ENCODE peak calls at places on chromosomes 12 and 14, in eight cellular contexts. One of them, this sample, is unnamed.
A peak's percentile ranks its signal among the peaks of the same experiment; 100 is the strongest.

GRCh38 chr14:34324363-34324795 is 137.7 kb downstream of the SPTSSA start:
- DNase-seq in IMR-90: peak; percentile 26
- DNase-seq in prostate gland: peak; percentile 55
- DNase-seq in A549: peak; percentile 58
- DNase-seq in tibial nerve: no peak
- DNase-seq in spleen: no peak
- DNase-seq in tibial artery: no peak
- DNase-seq in heart right ventricle: no peak
- DNase-seq in this sample: no peak

GRCh38 chr14:73269729-73270651 is 32.7 kb downstream of the PAPLN start:
- DNase-seq in IMR-90: peak; percentile 18
- DNase-seq in prostate gland: no peak
- DNase-seq in A549: no peak
- DNase-seq in tibial nerve: no peak
- DNase-seq in spleen: peak; percentile 89
- DNase-seq in tibial artery: peak; percentile 44
- DNase-seq in heart right ventricle: peak; percentile 67
- DNase-seq in this sample: peak; percentile 75

GRCh38 chr12:49094104-49094948 is at the start of gene DHH:
- DNase-seq in IMR-90: no peak
- DNase-seq in prostate gland: no peak
- DNase-seq in A549: no peak
- DNase-seq in tibial nerve: no peak
- DNase-seq in spleen: peak; percentile 77
- DNase-seq in tibial artery: peak; percentile 49
- DNase-seq in heart right ventricle: peak; percentile 56
- DNase-seq in this sample: peak; percentile 40

GRCh38 chr12:49231881-49232650 is 32.8 kb upstream of the TUBA1C start:
- DNase-seq in IMR-90: no peak
- DNase-seq in prostate gland: no peak
- DNase-seq in A549: no peak
- DNase-seq in tibial nerve: no peak
- DNase-seq in spleen: no peak
- DNase-seq in tibial artery: no peak
- DNase-seq in heart right ventricle: no peak
- DNase-seq in this sample: no peak

GRCh38 chr14:100083706-100084105 is 18.5 kb downstream of the EVL start:
- DNase-seq in IMR-90: peak; percentile 88
- DNase-seq in prostate gland: no peak
- DNase-seq in A549: no peak
- DNase-seq in tibial nerve: no peak
- DNase-seq in spleen: no peak
- DNase-seq in tibial artery: no peak
- DNase-seq in heart right ventricle: no peak
- DNase-seq in this sample: no peak

GRCh38 chr14:88049271-88049670 is 44.3 kb downstream of the GPR65 start:
- DNase-seq in IMR-90: no peak
- DNase-seq in prostate gland: no peak
- DNase-seq in A549: no peak
- DNase-seq in tibial nerve: no peak
- DNase-seq in spleen: no peak
- DNase-seq in tibial artery: no peak
- DNase-seq in heart right ventricle: no peak
- DNase-seq in this sample: no peak

GRCh38 chr12:87196329-87196728 is 832.9 kb downstream of the C12orf50 start:
- DNase-seq in IMR-90: peak; percentile 5
- DNase-seq in prostate gland: no peak
- DNase-seq in A549: no peak
- DNase-seq in tibial nerve: no peak
- DNase-seq in spleen: no peak
- DNase-seq in tibial artery: no peak
- DNase-seq in heart right ventricle: no peak
- DNase-seq in this sample: no peak

GRCh38 chr14:90397401-90398314 is 829 bp downstream of the CALM1 start:
- DNase-seq in IMR-90: peak; percentile 24
- DNase-seq in prostate gland: no peak
- DNase-seq in A549: peak; percentile 55
- DNase-seq in tibial nerve: no peak
- DNase-seq in spleen: peak; percentile 94
- DNase-seq in tibial artery: peak; percentile 38
- DNase-seq in heart right ventricle: peak; percentile 77
- DNase-seq in this sample: peak; percentile 67

GRCh38 chr12:19750116-19750644 is 310.9 kb downstream of the AEBP2 start:
- DNase-seq in IMR-90: no peak
- DNase-seq in prostate gland: no peak
- DNase-seq in A549: no peak
- DNase-seq in tibial nerve: no peak
- DNase-seq in spleen: no peak
- DNase-seq in tibial artery: no peak
- DNase-seq in heart right ventricle: no peak
- DNase-seq in this sample: no peak

GRCh38 chr12:88083634-88084033 is 54.4 kb upstream of the C12orf50 start:
- DNase-seq in IMR-90: no peak
- DNase-seq in prostate gland: no peak
- DNase-seq in A549: no peak
- DNase-seq in tibial nerve: no peak
- DNase-seq in spleen: no peak
- DNase-seq in tibial artery: no peak
- DNase-seq in heart right ventricle: no peak
- DNase-seq in this sample: no peak

GRCh38 chr12:49279706-49280159 is 14.9 kb downstream of the TUBA1C start:
- DNase-seq in IMR-90: no peak
- DNase-seq in prostate gland: no peak
- DNase-seq in A549: no peak
- DNase-seq in tibial nerve: no peak
- DNase-seq in spleen: peak; percentile 24
- DNase-seq in tibial artery: no peak
- DNase-seq in heart right ventricle: no peak
- DNase-seq in this sample: no peak

GRCh38 chr14:89178802-89179201 is 238.2 kb downstream of the FOXN3 start:
- DNase-seq in IMR-90: peak; percentile 68
- DNase-seq in prostate gland: no peak
- DNase-seq in A549: no peak
- DNase-seq in tibial nerve: no peak
- DNase-seq in spleen: no peak
- DNase-seq in tibial artery: no peak
- DNase-seq in heart right ventricle: no peak
- DNase-seq in this sample: no peak

GRCh38 chr14:23441076-23441475 is 5.6 kb upstream of the MYH7 start:
- DNase-seq in IMR-90: no peak
- DNase-seq in prostate gland: no peak
- DNase-seq in A549: no peak
- DNase-seq in tibial nerve: no peak
- DNase-seq in spleen: no peak
- DNase-seq in tibial artery: no peak
- DNase-seq in heart right ventricle: no peak
- DNase-seq in this sample: no peak

GRCh38 chr12:28814246-28814645 is 334.8 kb upstream of the FAR2 start:
- DNase-seq in IMR-90: no peak
- DNase-seq in prostate gland: no peak
- DNase-seq in A549: no peak
- DNase-seq in tibial nerve: no peak
- DNase-seq in spleen: peak; percentile 41
- DNase-seq in tibial artery: no peak
- DNase-seq in heart right ventricle: no peak
- DNase-seq in this sample: no peak

GRCh38 chr12:21219206-21219605 is 88.2 kb downstream of the SLCO1B1 start:
- DNase-seq in IMR-90: no peak
- DNase-seq in prostate gland: no peak
- DNase-seq in A549: no peak
- DNase-seq in tibial nerve: no peak
- DNase-seq in spleen: no peak
- DNase-seq in tibial artery: no peak
- DNase-seq in heart right ventricle: no peak
- DNase-seq in this sample: no peak

GRCh38 chr14:73752297-73752992 is 38.3 kb upstream of the PNMA1 start:
- DNase-seq in IMR-90: peak; percentile 45
- DNase-seq in prostate gland: peak; percentile 92
- DNase-seq in A549: peak; percentile 53
- DNase-seq in tibial nerve: no peak
- DNase-seq in spleen: peak; percentile 76
- DNase-seq in tibial artery: peak; percentile 66
- DNase-seq in heart right ventricle: peak; percentile 77
- DNase-seq in this sample: peak; percentile 82

GRCh38 chr12:47121146-47121545 is 41.4 kb upstream of the AMIGO2 start:
- DNase-seq in IMR-90: peak; percentile 48
- DNase-seq in prostate gland: no peak
- DNase-seq in A549: no peak
- DNase-seq in tibial nerve: no peak
- DNase-seq in spleen: no peak
- DNase-seq in tibial artery: no peak
- DNase-seq in heart right ventricle: no peak
- DNase-seq in this sample: no peak

GRCh38 chr12:18898469-18898868 is 160.6 kb downstream of the CAPZA3 start:
- DNase-seq in IMR-90: no peak
- DNase-seq in prostate gland: no peak
- DNase-seq in A549: no peak
- DNase-seq in tibial nerve: no peak
- DNase-seq in spleen: no peak
- DNase-seq in tibial artery: no peak
- DNase-seq in heart right ventricle: no peak
- DNase-seq in this sample: no peak

GRCh38 chr14:56208520-56208919 is 90.3 kb downstream of the PELI2 start:
- DNase-seq in IMR-90: no peak
- DNase-seq in prostate gland: no peak
- DNase-seq in A549: no peak
- DNase-seq in tibial nerve: no peak
- DNase-seq in spleen: no peak
- DNase-seq in tibial artery: no peak
- DNase-seq in heart right ventricle: no peak
- DNase-seq in this sample: no peak

GRCh38 chr12:51395283-51396230 is 4.4 kb upstream of the GALNT6 start:
- DNase-seq in IMR-90: no peak
- DNase-seq in prostate gland: no peak
- DNase-seq in A549: no peak
- DNase-seq in tibial nerve: no peak
- DNase-seq in spleen: no peak
- DNase-seq in tibial artery: no peak
- DNase-seq in heart right ventricle: no peak
- DNase-seq in this sample: no peak

GRCh38 chr12:69583203-69583602 is 2.1 kb upstream of the CCT2 start:
- DNase-seq in IMR-90: no peak
- DNase-seq in prostate gland: no peak
- DNase-seq in A549: no peak
- DNase-seq in tibial nerve: no peak
- DNase-seq in spleen: no peak
- DNase-seq in tibial artery: no peak
- DNase-seq in heart right ventricle: no peak
- DNase-seq in this sample: no peak
- TF ChIP-seq CTCF in IMR-90: no peak
- TF ChIP-seq CTCF in prostate gland: no peak
- TF ChIP-seq CTCF in A549: no peak
- TF ChIP-seq CTCF in tibial nerve: no peak
- TF ChIP-seq CTCF in spleen: no peak
- TF ChIP-seq CTCF in tibial artery: no peak
- TF ChIP-seq CTCF in heart right ventricle: no peak
- TF ChIP-seq CTCF in this sample: no peak

GRCh38 chr12:22538336-22538735 is 6.0 kb downstream of the C2CD5 start:
- DNase-seq in IMR-90: peak; percentile 46
- DNase-seq in prostate gland: no peak
- DNase-seq in A549: no peak
- DNase-seq in tibial nerve: no peak
- DNase-seq in spleen: no peak
- DNase-seq in tibial artery: no peak
- DNase-seq in heart right ventricle: no peak
- DNase-seq in this sample: no peak
- H3K4me1 ChIP-seq in IMR-90: peaks cover 5% of the 10 kb centered on the region
- H3K4me1 ChIP-seq in prostate gland: no peaks in the 10 kb centered on the region
- H3K4me1 ChIP-seq in A549: peaks cover 16% of the 10 kb centered on the region
- H3K4me1 ChIP-seq in tibial nerve: peaks cover 70% of the 10 kb centered on the region
- H3K4me1 ChIP-seq in spleen: peaks cover 83% of the 10 kb centered on the region
- H3K4me1 ChIP-seq in tibial artery: peaks cover 39% of the 10 kb centered on the region
- H3K4me1 ChIP-seq in heart right ventricle: peaks cover 32% of the 10 kb centered on the region
- H3K4me1 ChIP-seq in this sample: peaks cover 9% of the 10 kb centered on the region

DNA sequence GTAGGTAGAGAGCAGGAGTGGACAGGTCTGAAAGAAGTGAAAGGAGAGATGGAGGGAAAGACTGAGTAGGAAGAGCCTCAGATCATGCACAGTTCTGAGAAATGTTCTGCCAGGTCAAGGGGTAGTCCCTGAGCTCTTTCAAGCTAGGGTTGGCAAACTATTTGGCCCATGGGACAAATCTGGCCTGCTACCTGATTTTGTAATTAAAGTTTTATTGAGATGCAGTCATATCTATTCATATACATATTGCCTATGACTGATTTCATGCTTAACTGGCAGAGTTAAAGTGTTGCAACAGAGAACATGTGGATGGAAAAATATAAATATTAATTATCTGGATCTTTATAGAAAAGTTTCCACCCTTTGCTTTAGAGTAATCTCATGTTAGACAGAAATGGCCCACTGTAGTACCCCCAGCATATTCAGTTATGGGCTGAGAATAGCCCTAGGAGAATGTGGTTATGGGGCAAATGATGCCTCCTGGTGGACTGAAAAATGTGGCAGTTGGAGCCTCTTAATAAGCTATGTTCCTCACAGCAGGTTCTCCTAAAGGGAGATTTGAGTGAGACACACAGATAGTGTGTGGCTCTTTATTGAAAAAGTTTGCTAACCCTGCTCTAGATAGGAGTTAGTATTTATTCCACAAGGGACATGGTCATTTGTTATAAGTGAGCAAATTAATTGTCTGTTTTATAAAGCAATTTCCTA is 476.9 kb downstream of the LRIG3 start:
- DNase-seq in IMR-90: peak; percentile 13
- DNase-seq in prostate gland: no peak
- DNase-seq in A549: peak; percentile 47
- DNase-seq in tibial nerve: no peak
- DNase-seq in spleen: no peak
- DNase-seq in tibial artery: no peak
- DNase-seq in heart right ventricle: no peak
- DNase-seq in this sample: no peak
- TF ChIP-seq CTCF in IMR-90: peak; percentile 44
- TF ChIP-seq CTCF in prostate gland: no peak
- TF ChIP-seq CTCF in A549: peak; percentile 18
- TF ChIP-seq CTCF in tibial nerve: no peak
- TF ChIP-seq CTCF in spleen: peak; percentile 55
- TF ChIP-seq CTCF in tibial artery: peak; percentile 32
- TF ChIP-seq CTCF in heart right ventricle: peak; percentile 47
- TF ChIP-seq CTCF in this sample: peak; percentile 39

GRCh38 chr14:104296388-104297312 is 158.3 kb downstream of the KIF26A start:
- DNase-seq in IMR-90: no peak
- DNase-seq in prostate gland: no peak
- DNase-seq in A549: no peak
- DNase-seq in tibial nerve: no peak
- DNase-seq in spleen: peak; percentile 69
- DNase-seq in tibial artery: peak; percentile 17
- DNase-seq in heart right ventricle: peak; percentile 13
- DNase-seq in this sample: peak; percentile 42
- H3K4me1 ChIP-seq in IMR-90: no peaks in the 10 kb centered on the region
- H3K4me1 ChIP-seq in prostate gland: no peaks in the 10 kb centered on the region
- H3K4me1 ChIP-seq in A549: peaks cover 21% of the 10 kb centered on the region
- H3K4me1 ChIP-seq in tibial nerve: no peaks in the 10 kb centered on the region
- H3K4me1 ChIP-seq in spleen: peaks cover 25% of the 10 kb centered on the region
- H3K4me1 ChIP-seq in tibial artery: no peaks in the 10 kb centered on the region
- H3K4me1 ChIP-seq in heart right ventricle: peaks cover 10% of the 10 kb centered on the region
- H3K4me1 ChIP-seq in this sample: no peaks in the 10 kb centered on the region

DNA sequence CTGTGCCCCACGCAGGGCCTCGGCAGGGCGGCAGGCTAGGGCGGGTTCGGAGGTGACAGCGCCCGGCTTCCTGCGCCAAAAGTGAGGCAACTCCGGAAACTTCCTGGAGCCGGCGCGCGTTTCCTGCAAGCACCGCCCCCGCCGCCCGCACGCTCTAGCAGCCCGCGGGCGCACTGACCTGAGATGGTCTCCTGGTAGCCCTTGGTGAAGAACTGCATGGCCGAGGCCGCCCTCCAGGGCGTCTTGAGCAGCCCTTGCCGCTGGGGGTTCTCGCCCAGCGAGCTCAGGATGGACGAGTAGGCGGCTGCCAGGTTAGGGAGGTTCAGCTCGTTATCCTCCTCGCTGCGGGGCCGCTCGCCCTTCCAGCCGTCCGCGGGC is 494 bp downstream of the GCH1 start:
- DNase-seq in IMR-90: peak; percentile 31
- DNase-seq in prostate gland: peak; percentile 48
- DNase-seq in A549: peak; percentile 76
- DNase-seq in tibial nerve: peak; percentile 26
- DNase-seq in spleen: peak; percentile 95
- DNase-seq in tibial artery: peak; percentile 73
- DNase-seq in heart right ventricle: peak; percentile 74
- DNase-seq in this sample: peak; percentile 79
- TF ChIP-seq CTCF in IMR-90: no peak
- TF ChIP-seq CTCF in prostate gland: no peak
- TF ChIP-seq CTCF in A549: no peak
- TF ChIP-seq CTCF in tibial nerve: no peak
- TF ChIP-seq CTCF in spleen: no peak
- TF ChIP-seq CTCF in tibial artery: no peak
- TF ChIP-seq CTCF in heart right ventricle: no peak
- TF ChIP-seq CTCF in this sample: no peak

This sample was measured in psoas muscle.